ENCODE peak calls at places on chromosome X, in four cellular contexts. X, Q, T and R are unnamed samples. For H3K27me3, the result is how much of the 10 kb centered on the place peaks cover.

GRCh38 chrX:2701600-2701999 is 10.5 kb downstream of the CD99 start:
- ATAC-seq in X (no peak), Q (peak), T (no peak), R (no peak)

GRCh38 chrX:111013778-111014455 is 82.1 kb upstream of the PAK3 start:
- ATAC-seq in X (no peak), Q (no peak), T (no peak), R (no peak)

GRCh38 chrX:85516131-85516530 is 136.7 kb upstream of the POF1B start:
- ATAC-seq in X (no peak), Q (no peak), T (no peak), R (no peak)

GRCh38 chrX:129629837-129630236 is 24.9 kb downstream of the APLN start:
- ATAC-seq in X (no peak), Q (no peak), T (no peak), R (peak)

GRCh38 chrX:81238166-81238565 is 36.3 kb downstream of the SH3BGRL start:
- ATAC-seq in X (no peak), Q (no peak), T (no peak), R (no peak)

GRCh38 chrX:118773782-118774181 is 46.4 kb downstream of the IL13RA1 start:
- ATAC-seq in X (peak), Q (no peak), T (peak), R (no peak)

GRCh38 chrX:47878198-47878597 is 41.5 kb downstream of the ZNF81 start:
- ATAC-seq in X (no peak), Q (no peak), T (no peak), R (no peak)

GRCh38 chrX:31228909-31229308 is 157.1 kb upstream of the FTHL17 start:
- ATAC-seq in X (no peak), Q (no peak), T (no peak), R (no peak)

GRCh38 chrX:97057349-97057909 is 173.7 kb downstream of the RPA4 start:
- ATAC-seq in X (no peak), Q (no peak), T (no peak), R (no peak)

GRCh38 chrX:41689711-41690110 is 938 bp downstream of the GPR34 start:
- ATAC-seq in X (no peak), Q (no peak), T (no peak), R (no peak)

GRCh38 chrX:109841869-109842579 is 109.0 kb upstream of the ACSL4 start:
- ATAC-seq in X (no peak), Q (no peak), T (no peak), R (no peak)

DNA sequence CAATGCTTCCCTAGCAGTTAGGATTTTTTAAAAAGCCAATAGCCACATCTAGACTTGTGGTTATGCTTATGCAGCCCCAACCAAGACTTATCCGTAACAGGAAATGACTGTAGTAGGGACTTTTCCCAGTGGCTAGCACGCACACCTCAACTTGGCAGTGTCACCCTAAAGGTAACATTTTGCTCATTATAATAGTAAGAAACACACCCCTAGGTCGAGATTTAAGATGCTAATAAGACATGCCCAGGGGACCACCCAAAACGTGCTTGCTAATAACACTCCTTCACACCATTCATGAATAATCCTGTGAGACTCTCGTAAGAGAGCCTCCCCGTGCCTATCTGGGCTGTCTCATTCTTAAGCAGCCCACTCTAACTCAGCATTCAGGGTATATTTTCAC is 195.3 kb downstream of the CHIC1 start:
- ATAC-seq in X (no peak), Q (no peak), T (no peak), R (no peak)
- H3K27me3 ChIP-seq in X (under half), Q (under half), T (under half), R (under half)

GRCh38 chrX:70044541-70045245 is 5.0 kb downstream of the AWAT2 start:
- ATAC-seq in X (no peak), Q (no peak), T (no peak), R (peak)
- H3K27me3 ChIP-seq in X (under half), Q (under half), T (under half), R (under half)

GRCh38 chrX:133440797-133441163 is 25.5 kb upstream of the GPC4 start:
- ATAC-seq in X (no peak), Q (no peak), T (no peak), R (no peak)

GRCh38 chrX:133448512-133449076 is 33.3 kb upstream of the GPC4 start:
- ATAC-seq in X (peak), Q (no peak), T (no peak), R (no peak)

GRCh38 chrX:133444952-133445831 is 29.9 kb upstream of the GPC4 start:
- ATAC-seq in X (no peak), Q (no peak), T (peak), R (no peak)

GRCh38 chrX:133440081-133440796 is 24.9 kb upstream of the GPC4 start:
- ATAC-seq in X (no peak), Q (no peak), T (no peak), R (no peak)

GRCh38 chrX:133444196-133444595 is 28.9 kb upstream of the GPC4 start:
- ATAC-seq in X (no peak), Q (no peak), T (no peak), R (no peak)
- H3K27me3 ChIP-seq in X (under half), Q (under half), T (under half), R (under half)

GRCh38 chrX:43540318-43540717 is 115.8 kb upstream of the MAOA start:
- ATAC-seq in X (no peak), Q (no peak), T (no peak), R (no peak)
- H3K27me3 ChIP-seq in X (under half), Q (under half), T (under half), R (under half)

GRCh38 chrX:153209347-153209746 is 30.3 kb downstream of the MAGEA1 start:
- ATAC-seq in X (peak), Q (no peak), T (no peak), R (no peak)

DNA sequence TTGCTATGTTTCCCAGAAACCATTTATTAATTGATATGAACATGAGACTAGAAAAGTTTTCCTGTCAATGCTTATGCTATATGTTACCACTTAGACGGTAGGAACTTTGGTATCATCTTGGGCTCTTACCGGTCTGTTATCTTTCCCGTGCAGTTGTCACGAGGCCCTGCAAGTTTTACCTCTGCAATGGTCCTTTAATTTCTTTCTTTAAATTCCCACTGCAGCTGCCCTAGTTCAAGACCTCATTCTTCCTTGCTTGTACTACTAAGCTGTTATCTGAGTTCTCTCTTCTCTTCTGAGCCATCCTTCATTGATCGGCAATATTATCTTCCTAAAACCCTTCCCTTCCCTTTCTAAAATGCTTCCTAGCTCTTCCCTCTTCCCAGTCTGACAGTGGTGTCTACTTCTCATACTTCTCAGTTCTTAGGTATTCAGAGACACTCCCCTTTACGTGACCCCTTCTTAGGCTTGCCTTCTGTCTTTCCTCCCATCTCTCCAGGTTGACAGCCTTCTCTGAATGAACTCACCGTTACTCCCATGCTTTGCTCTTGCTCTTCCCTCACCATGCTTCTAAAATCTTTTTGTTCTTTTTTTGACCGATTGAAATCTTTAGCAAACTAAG is 27.5 kb downstream of the MAGEA1 start:
- ATAC-seq in X (no peak), Q (no peak), T (no peak), R (no peak)
- H3K27me3 ChIP-seq in X (under half), Q (under half), T (under half), R (under half)

GRCh38 chrX:69808375-69808774 is 192.5 kb downstream of the EDA start:
- ATAC-seq in X (no peak), Q (no peak), T (no peak), R (no peak)
- H3K27me3 ChIP-seq in X (under half), Q (under half), T (under half), R (under half)

DNA sequence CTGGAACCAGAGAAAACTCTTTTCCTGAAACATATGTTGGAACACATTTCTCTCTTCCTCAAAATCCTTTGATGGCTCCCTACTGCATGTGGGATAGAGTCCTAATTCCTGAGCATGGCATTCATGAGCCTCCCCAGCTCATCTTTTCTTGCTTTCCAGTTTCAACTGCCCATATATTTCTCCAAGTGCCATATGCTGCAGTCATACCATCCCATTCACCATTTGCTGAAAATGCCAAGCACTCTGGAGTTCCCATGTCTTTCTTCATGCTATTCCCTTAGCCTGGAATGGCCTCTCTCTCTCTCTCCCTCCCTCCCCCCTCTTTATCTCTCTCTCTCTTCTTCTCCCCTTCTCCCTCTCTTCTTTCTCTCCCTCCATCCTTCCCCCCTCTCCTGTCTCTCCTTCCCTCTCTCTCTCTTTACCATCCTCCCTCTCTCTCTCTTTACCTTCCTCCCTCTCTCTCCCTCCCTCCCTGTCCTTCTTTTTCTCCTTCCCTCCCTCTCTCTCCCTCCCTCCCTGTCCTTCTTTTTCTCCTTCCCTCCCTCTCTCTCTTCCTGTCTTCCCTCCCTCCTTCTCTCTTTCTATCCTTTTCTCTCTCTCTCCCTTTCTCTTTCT is 134.1 kb upstream of the GPC4 start:
- ATAC-seq in X (no peak), Q (no peak), T (no peak), R (no peak)
- H3K27me3 ChIP-seq in X (under half), Q (under half), T (under half), R (under half)

DNA sequence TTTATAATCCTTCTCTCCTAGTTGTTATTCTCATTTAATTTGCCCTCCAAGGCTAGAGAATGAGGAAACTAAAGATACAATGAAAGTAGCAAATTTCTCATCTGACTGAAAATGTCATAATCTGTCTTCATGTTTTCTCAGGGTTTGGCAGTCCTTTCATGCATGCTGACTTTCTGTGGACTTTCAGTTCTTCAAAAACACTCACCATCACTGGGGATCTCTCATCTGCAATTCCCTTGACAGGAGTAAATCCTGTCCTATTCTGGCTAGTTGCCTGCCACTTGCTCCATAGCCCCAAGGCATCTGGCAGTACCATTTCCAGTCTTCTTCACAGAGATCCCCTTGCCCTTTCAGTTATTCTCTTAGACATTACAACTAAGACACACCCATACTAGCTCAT is 449.8 kb upstream of the KLHL4 start:
- ATAC-seq in X (no peak), Q (no peak), T (no peak), R (no peak)
- H3K27me3 ChIP-seq in X (under half), Q (under half), T (under half), R (under half)

GRCh38 chrX:33605997-33606396 is 394.6 kb upstream of the DMD start:
- ATAC-seq in X (no peak), Q (no peak), T (no peak), R (no peak)

GRCh38 chrX:33607042-33607595 is 395.8 kb upstream of the DMD start:
- ATAC-seq in X (peak), Q (no peak), T (no peak), R (no peak)
- H3K27me3 ChIP-seq in X (under half), Q (under half), T (under half), R (under half)